ENCODE peak calls at places on chromosomes 11 and 22, in eight cellular contexts. One of them, this sample, is unnamed.

GRCh38 chr11:82732734-82733443 is 775 bp downstream of the FAM181B start:
- DNase-seq in sigmoid colon: no peak
- DNase-seq in colonic mucosa: no peak
- DNase-seq in AG04450: no peak
- DNase-seq in uterus: no peak
- DNase-seq in RWPE1: peak; percentile 25
- DNase-seq in lung: no peak
- DNase-seq in adrenal gland: no peak
- DNase-seq in this sample: no peak

GRCh38 chr11:19838994-19839768 is 126.5 kb downstream of the NAV2 start:
- DNase-seq in sigmoid colon: no peak
- DNase-seq in colonic mucosa: no peak
- DNase-seq in AG04450: no peak
- DNase-seq in uterus: no peak
- DNase-seq in RWPE1: no peak
- DNase-seq in lung: no peak
- DNase-seq in adrenal gland: no peak
- DNase-seq in this sample: no peak

GRCh38 chr22:45499746-45500145 is 2.9 kb upstream of the FBLN1 start:
- DNase-seq in sigmoid colon: peak; percentile 92
- DNase-seq in colonic mucosa: no peak
- DNase-seq in AG04450: no peak
- DNase-seq in uterus: peak; percentile 64
- DNase-seq in RWPE1: no peak
- DNase-seq in lung: no peak
- DNase-seq in adrenal gland: no peak
- DNase-seq in this sample: no peak

GRCh38 chr11:70210051-70210501 is 7.0 kb downstream of the FADD start:
- DNase-seq in sigmoid colon: no peak
- DNase-seq in colonic mucosa: no peak
- DNase-seq in AG04450: no peak
- DNase-seq in uterus: no peak
- DNase-seq in RWPE1: no peak
- DNase-seq in lung: no peak
- DNase-seq in adrenal gland: no peak
- DNase-seq in this sample: no peak

GRCh38 chr11:46983598-46983997 is 47.0 kb downstream of the CSTPP1 start:
- DNase-seq in sigmoid colon: no peak
- DNase-seq in colonic mucosa: peak; percentile 68
- DNase-seq in AG04450: no peak
- DNase-seq in uterus: no peak
- DNase-seq in RWPE1: no peak
- DNase-seq in lung: no peak
- DNase-seq in adrenal gland: no peak
- DNase-seq in this sample: no peak

GRCh38 chr11:47394322-47395224 is 13.8 kb upstream of the SLC39A13 start:
- DNase-seq in sigmoid colon: peak; percentile 61
- DNase-seq in colonic mucosa: no peak
- DNase-seq in AG04450: no peak
- DNase-seq in uterus: no peak
- DNase-seq in RWPE1: no peak
- DNase-seq in lung: peak; percentile 66
- DNase-seq in adrenal gland: peak; percentile 67
- DNase-seq in this sample: no peak

GRCh38 chr11:47503227-47503626 is 49.7 kb downstream of the CELF1 start:
- DNase-seq in sigmoid colon: no peak
- DNase-seq in colonic mucosa: no peak
- DNase-seq in AG04450: no peak
- DNase-seq in uterus: no peak
- DNase-seq in RWPE1: no peak
- DNase-seq in lung: no peak
- DNase-seq in adrenal gland: no peak
- DNase-seq in this sample: no peak

GRCh38 chr11:94574193-94574961 is 7.2 kb downstream of the PIWIL4 start:
- DNase-seq in sigmoid colon: no peak
- DNase-seq in colonic mucosa: no peak
- DNase-seq in AG04450: peak; percentile 56
- DNase-seq in uterus: peak; percentile 18
- DNase-seq in RWPE1: no peak
- DNase-seq in lung: no peak
- DNase-seq in adrenal gland: no peak
- DNase-seq in this sample: no peak

GRCh38 chr11:64353101-64353738 is 5.7 kb upstream of the RPS6KA4 start:
- DNase-seq in sigmoid colon: no peak
- DNase-seq in colonic mucosa: no peak
- DNase-seq in AG04450: no peak
- DNase-seq in uterus: no peak
- DNase-seq in RWPE1: no peak
- DNase-seq in lung: no peak
- DNase-seq in adrenal gland: no peak
- DNase-seq in this sample: peak; percentile 69

GRCh38 chr11:119175493-119176077 is 7.1 kb downstream of the NLRX1 start:
- DNase-seq in sigmoid colon: no peak
- DNase-seq in colonic mucosa: no peak
- DNase-seq in AG04450: no peak
- DNase-seq in uterus: no peak
- DNase-seq in RWPE1: peak; percentile 36
- DNase-seq in lung: no peak
- DNase-seq in adrenal gland: no peak
- DNase-seq in this sample: no peak

GRCh38 chr11:67438121-67438902 is 830 bp upstream of the PTPRCAP start:
- DNase-seq in sigmoid colon: no peak
- DNase-seq in colonic mucosa: no peak
- DNase-seq in AG04450: no peak
- DNase-seq in uterus: no peak
- DNase-seq in RWPE1: no peak
- DNase-seq in lung: no peak
- DNase-seq in adrenal gland: no peak
- DNase-seq in this sample: no peak

GRCh38 chr11:15117751-15118150 is 3.0 kb downstream of the INSC start:
- DNase-seq in sigmoid colon: no peak
- DNase-seq in colonic mucosa: no peak
- DNase-seq in AG04450: no peak
- DNase-seq in uterus: no peak
- DNase-seq in RWPE1: no peak
- DNase-seq in lung: no peak
- DNase-seq in adrenal gland: no peak
- DNase-seq in this sample: no peak

GRCh38 chr11:71086687-71087258 is 165.6 kb downstream of the SHANK2 start:
- DNase-seq in sigmoid colon: no peak
- DNase-seq in colonic mucosa: peak; percentile 33
- DNase-seq in AG04450: no peak
- DNase-seq in uterus: no peak
- DNase-seq in RWPE1: peak; percentile 10
- DNase-seq in lung: no peak
- DNase-seq in adrenal gland: no peak
- DNase-seq in this sample: no peak

GRCh38 chr11:35978891-35979290 is 35.0 kb downstream of the LDLRAD3 start:
- DNase-seq in sigmoid colon: no peak
- DNase-seq in colonic mucosa: no peak
- DNase-seq in AG04450: no peak
- DNase-seq in uterus: no peak
- DNase-seq in RWPE1: no peak
- DNase-seq in lung: no peak
- DNase-seq in adrenal gland: no peak
- DNase-seq in this sample: no peak

GRCh38 chr11:124475265-124475664 is 29.8 kb upstream of the OR8B8 start:
- DNase-seq in sigmoid colon: no peak
- DNase-seq in colonic mucosa: no peak
- DNase-seq in AG04450: no peak
- DNase-seq in uterus: no peak
- DNase-seq in RWPE1: no peak
- DNase-seq in lung: no peak
- DNase-seq in adrenal gland: no peak
- DNase-seq in this sample: no peak

DNA sequence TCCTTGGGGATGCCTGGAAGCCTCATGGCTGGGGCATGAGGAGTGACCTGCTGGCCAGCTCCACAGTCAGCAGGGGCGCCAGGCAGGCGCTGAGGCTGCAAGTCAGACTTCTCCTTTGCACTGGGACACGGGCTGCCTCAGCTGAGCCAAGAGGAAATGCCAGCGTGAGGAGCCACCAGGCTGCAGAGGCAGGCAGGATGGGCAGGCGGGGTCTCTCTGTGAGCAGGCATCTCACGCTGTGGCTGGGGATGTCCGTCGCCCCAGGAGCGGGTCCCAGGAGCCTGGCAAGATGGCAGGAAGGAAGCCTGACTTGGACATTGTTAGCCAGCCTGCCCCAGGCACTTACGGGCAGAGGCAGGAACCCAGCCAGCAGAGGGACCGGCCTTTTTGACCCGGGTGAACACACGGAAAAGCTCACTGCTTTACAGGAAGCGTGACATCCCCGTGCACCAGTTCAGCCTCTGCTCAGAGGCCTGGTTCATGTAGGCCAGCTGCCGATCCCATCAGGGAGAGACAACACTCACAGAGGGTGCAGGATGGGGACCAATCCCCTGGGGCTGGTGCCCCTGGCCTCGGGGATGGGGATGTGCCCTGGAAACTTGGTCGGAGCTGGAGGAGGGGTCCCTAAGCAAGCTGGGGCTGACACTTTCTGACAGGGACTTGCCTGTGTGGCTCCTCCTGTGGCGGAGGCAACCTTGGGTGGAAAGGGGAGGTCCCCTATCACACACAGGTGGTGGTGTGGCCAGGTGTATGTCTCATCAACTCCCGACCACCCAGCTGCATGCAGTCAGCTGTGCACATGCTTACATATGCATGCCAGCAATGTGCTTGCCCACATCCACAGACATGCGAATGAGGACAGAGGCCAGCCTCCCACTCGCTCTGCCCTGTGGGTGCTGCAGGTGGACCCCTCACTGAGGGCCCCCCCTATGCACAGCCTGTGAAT is 10.0 kb downstream of the GNB1L start:
- DNase-seq in sigmoid colon: peak; percentile 73
- DNase-seq in colonic mucosa: peak; percentile 22
- DNase-seq in AG04450: no peak
- DNase-seq in uterus: peak; percentile 68
- DNase-seq in RWPE1: no peak
- DNase-seq in lung: peak; percentile 59
- DNase-seq in adrenal gland: peak; percentile 64
- DNase-seq in this sample: no peak
- H3K27ac ChIP-seq in sigmoid colon: peak overlapping the region; percentile 34
- H3K27ac ChIP-seq in colonic mucosa: no peak overlapping the region
- H3K27ac ChIP-seq in AG04450: no peak overlapping the region
- H3K27ac ChIP-seq in uterus: peak overlapping the region; percentile 9
- H3K27ac ChIP-seq in RWPE1: peak overlapping the region; percentile 87
- H3K27ac ChIP-seq in lung: peak overlapping the region; percentile 83
- H3K27ac ChIP-seq in adrenal gland: no peak overlapping the region
- H3K27ac ChIP-seq in this sample: peak overlapping the region; percentile 32

GRCh38 chr22:26775394-26775793 is 118.0 kb downstream of the MIAT start:
- DNase-seq in sigmoid colon: no peak
- DNase-seq in colonic mucosa: no peak
- DNase-seq in AG04450: no peak
- DNase-seq in uterus: no peak
- DNase-seq in RWPE1: no peak
- DNase-seq in lung: no peak
- DNase-seq in adrenal gland: no peak
- DNase-seq in this sample: no peak
- TF ChIP-seq CTCF in sigmoid colon: no peak
- TF ChIP-seq CTCF in colonic mucosa: no peak
- TF ChIP-seq CTCF in AG04450: no peak
- TF ChIP-seq CTCF in uterus: no peak
- TF ChIP-seq CTCF in RWPE1: no peak
- TF ChIP-seq CTCF in lung: no peak
- TF ChIP-seq CTCF in adrenal gland: no peak
- TF ChIP-seq CTCF in this sample: no peak

DNA sequence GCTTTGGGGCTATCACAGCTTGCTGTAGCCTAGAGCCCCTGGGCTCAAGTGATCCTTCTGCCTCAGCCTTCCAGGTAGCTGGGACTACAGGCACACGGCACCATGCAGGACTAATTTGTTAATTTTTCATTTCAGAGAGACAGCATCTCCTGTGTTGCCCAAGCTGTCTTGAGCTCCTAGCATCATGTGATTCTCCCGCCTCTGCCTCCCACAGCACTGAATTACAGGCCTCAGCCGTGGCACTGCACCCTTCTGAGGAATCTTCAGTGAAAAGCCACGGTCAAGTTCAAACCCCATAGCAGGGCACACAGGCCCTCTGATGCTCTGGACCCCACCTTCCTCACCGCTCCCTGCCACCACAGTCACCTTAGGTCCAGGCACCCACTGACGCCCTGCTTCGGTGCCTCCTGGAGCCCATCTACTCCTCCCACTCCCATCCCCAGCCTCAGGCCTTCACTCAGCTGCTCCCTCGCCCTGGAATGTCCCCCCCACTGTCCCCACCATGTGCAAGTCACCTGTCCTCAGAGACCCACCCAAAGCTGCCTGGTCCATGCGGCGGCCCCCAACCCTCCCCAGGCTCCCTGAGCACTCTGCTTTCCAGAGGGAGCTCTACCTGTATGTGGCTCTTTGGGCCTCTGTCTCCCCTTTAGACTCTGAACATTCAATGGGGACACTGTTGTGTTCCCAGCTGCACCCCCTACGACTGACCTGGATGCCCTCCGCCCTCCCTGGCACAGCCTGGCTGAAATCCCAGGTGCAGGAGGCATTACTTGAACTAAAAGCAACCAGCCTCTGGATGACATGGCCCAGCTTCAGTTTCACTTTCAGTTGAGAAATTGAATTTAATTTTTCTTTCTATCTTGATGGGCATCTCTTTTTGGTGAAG is 1.6 kb downstream of the APOL2 start:
- DNase-seq in sigmoid colon: no peak
- DNase-seq in colonic mucosa: no peak
- DNase-seq in AG04450: no peak
- DNase-seq in uterus: no peak
- DNase-seq in RWPE1: no peak
- DNase-seq in lung: no peak
- DNase-seq in adrenal gland: no peak
- DNase-seq in this sample: peak; percentile 73
- H3K27ac ChIP-seq in sigmoid colon: peak overlapping the region; percentile 90
- H3K27ac ChIP-seq in colonic mucosa: peak overlapping the region; percentile 93
- H3K27ac ChIP-seq in AG04450: peak overlapping the region; percentile 31
- H3K27ac ChIP-seq in uterus: peak overlapping the region; percentile 98
- H3K27ac ChIP-seq in RWPE1: peak overlapping the region; percentile 89
- H3K27ac ChIP-seq in lung: peak overlapping the region; percentile 69
- H3K27ac ChIP-seq in adrenal gland: no peak overlapping the region
- H3K27ac ChIP-seq in this sample: peak overlapping the region; percentile 97

GRCh38 chr11:107182983-107183382 is 164.7 kb upstream of the GUCY1A2 start:
- DNase-seq in sigmoid colon: no peak
- DNase-seq in colonic mucosa: no peak
- DNase-seq in AG04450: no peak
- DNase-seq in uterus: no peak
- DNase-seq in RWPE1: no peak
- DNase-seq in lung: no peak
- DNase-seq in adrenal gland: no peak
- DNase-seq in this sample: no peak

GRCh38 chr11:107184936-107185335 is 166.7 kb upstream of the GUCY1A2 start:
- DNase-seq in sigmoid colon: no peak
- DNase-seq in colonic mucosa: no peak
- DNase-seq in AG04450: no peak
- DNase-seq in uterus: no peak
- DNase-seq in RWPE1: no peak
- DNase-seq in lung: no peak
- DNase-seq in adrenal gland: no peak
- DNase-seq in this sample: no peak

GRCh38 chr11:107179829-107180228 is 161.6 kb upstream of the GUCY1A2 start:
- DNase-seq in sigmoid colon: no peak
- DNase-seq in colonic mucosa: no peak
- DNase-seq in AG04450: no peak
- DNase-seq in uterus: no peak
- DNase-seq in RWPE1: no peak
- DNase-seq in lung: no peak
- DNase-seq in adrenal gland: no peak
- DNase-seq in this sample: no peak

GRCh38 chr11:107183963-107184362 is 165.7 kb upstream of the GUCY1A2 start:
- DNase-seq in sigmoid colon: no peak
- DNase-seq in colonic mucosa: no peak
- DNase-seq in AG04450: no peak
- DNase-seq in uterus: no peak
- DNase-seq in RWPE1: no peak
- DNase-seq in lung: no peak
- DNase-seq in adrenal gland: no peak
- DNase-seq in this sample: no peak
- TF ChIP-seq CTCF in sigmoid colon: no peak
- TF ChIP-seq CTCF in colonic mucosa: no peak
- TF ChIP-seq CTCF in AG04450: no peak
- TF ChIP-seq CTCF in uterus: no peak
- TF ChIP-seq CTCF in RWPE1: no peak
- TF ChIP-seq CTCF in lung: no peak
- TF ChIP-seq CTCF in adrenal gland: no peak
- TF ChIP-seq CTCF in this sample: no peak